ENCODE peak calls at places on chromosomes 16 and 17, in seven cellular contexts. W, S, C, A, Y, T and L are unnamed samples.

GRCh38 chr16:72073831-72074230 is 10.8 kb downstream of the HPR start:
- DNase-seq in W (no peak), S (no peak), C (no peak), A (no peak), Y (no peak), T (no peak), L (no peak)

GRCh38 chr17:59331929-59332889 is 754 bp downstream of the YPEL2 start:
- DNase-seq in W (no peak), S (no peak), C (peak; percentile 74), A (peak; percentile 27), Y (no peak), T (no peak), L (no peak)

GRCh38 chr16:20740007-20740883 is 1.4 kb downstream of the THUMPD1 start:
- DNase-seq in W (no peak), S (no peak), C (no peak), A (no peak), Y (no peak), T (peak; percentile 31), L (peak; percentile 9)

GRCh38 chr16:10171225-10171624 is 11.0 kb downstream of the GRIN2A start:
- DNase-seq in W (no peak), S (no peak), C (no peak), A (no peak), Y (no peak), T (no peak), L (peak; percentile 43)

GRCh38 chr17:65678534-65678933 is 117.1 kb upstream of the AXIN2 start:
- DNase-seq in W (no peak), S (no peak), C (no peak), A (no peak), Y (no peak), T (no peak), L (no peak)

GRCh38 chr16:86215979-86216585 is 294.2 kb upstream of the FOXF1 start:
- DNase-seq in W (no peak), S (no peak), C (no peak), A (no peak), Y (no peak), T (no peak), L (no peak)

GRCh38 chr16:54437361-54437760 is 150.8 kb upstream of the IRX3 start:
- DNase-seq in W (no peak), S (no peak), C (no peak), A (no peak), Y (no peak), T (no peak), L (no peak)

GRCh38 chr17:78923660-78924453 is 1.3 kb downstream of the TIMP2 start:
- DNase-seq in W (peak; percentile 36), S (no peak), C (peak; percentile 25), A (peak; percentile 80), Y (peak; percentile 77), T (peak; percentile 93), L (peak; percentile 28)

GRCh38 chr17:79948918-79949645 is 86.6 kb downstream of the TBC1D16 start:
- DNase-seq in W (no peak), S (no peak), C (no peak), A (no peak), Y (no peak), T (no peak), L (peak; percentile 58)

GRCh38 chr17:7475764-7476422 is 3.5 kb downstream of the ZBTB4 start:
- DNase-seq in W (no peak), S (no peak), C (no peak), A (no peak), Y (no peak), T (peak; percentile 41), L (peak; percentile 64)

GRCh38 chr16:3456374-3456773 is 12.9 kb downstream of the NAA60 start:
- DNase-seq in W (no peak), S (no peak), C (no peak), A (no peak), Y (no peak), T (no peak), L (no peak)

GRCh38 chr16:6146874-6147425 is 1049.4 kb upstream of the EEF2KMT start:
- DNase-seq in W (no peak), S (no peak), C (no peak), A (no peak), Y (no peak), T (no peak), L (peak; percentile 59)

GRCh38 chr16:23837553-23838308 is 1.9 kb downstream of the PRKCB start:
- DNase-seq in W (no peak), S (no peak), C (no peak), A (no peak), Y (no peak), T (no peak), L (no peak)